ENCODE peak calls at places on chromosomes 3 and 15, in six cellular contexts. L is GM12891, B is SK-N-SH, P is HepG2, J is K562, T is H1. N is an unnamed sample.

GRCh38 chr3:158658889-158659288 is 13.6 kb downstream of the LXN start:
- DNase-seq in J (no peak), T (no peak), L (no peak), P (no peak), B (no peak), N (no peak)

GRCh38 chr3:185313693-185314246 is 49.2 kb upstream of the MAP3K13 start:
- DNase-seq in B (no peak), L (no peak), T (no peak), J (no peak), P (no peak), N (no peak)

GRCh38 chr3:128788268-128788869 is 62.4 kb downstream of the RAB7A start:
- DNase-seq in L (no peak), B (no peak), J (no peak), P (no peak), T (no peak), N (no peak)

GRCh38 chr15:88331291-88331690 is 74.8 kb upstream of the NTRK3 start:
- DNase-seq in J (peak), B (peak), P (peak), L (peak), T (peak), N (peak)

GRCh38 chr3:58242340-58242739 is 4.7 kb downstream of the ABHD6 start:
- DNase-seq in J (no peak), B (no peak), P (no peak), T (no peak), L (no peak), N (no peak)

GRCh38 chr3:74850381-74850780 is 235.9 kb upstream of the CNTN3 start:
- DNase-seq in P (no peak), T (no peak), L (no peak), J (no peak), B (no peak), N (no peak)

GRCh38 chr3:22990291-22991200 is 212.6 kb upstream of the UBE2E2 start:
- DNase-seq in B (no peak), L (no peak), J (no peak), P (no peak), T (no peak), N (no peak)

GRCh38 chr3:72260590-72260914 is 475.6 kb upstream of the PROK2 start:
- DNase-seq in B (no peak), L (no peak), T (no peak), J (no peak), P (no peak), N (no peak)

GRCh38 chr15:65901336-65901735 is 32.0 kb downstream of the RAB11A start:
- DNase-seq in B (no peak), P (no peak), J (peak), L (no peak), T (no peak), N (no peak)

GRCh38 chr15:96076350-96076749 is 254.2 kb upstream of the NR2F2 start:
- DNase-seq in J (no peak), T (no peak), P (no peak), B (no peak), L (no peak), N (no peak)

GRCh38 chr3:3105815-3106214 is 4.4 kb downstream of the IL5RA start:
- DNase-seq in B (no peak), L (no peak), J (no peak), T (no peak), P (no peak), N (no peak)

GRCh38 chr15:101446527-101447167 is 42.9 kb downstream of the PCSK6 start:
- DNase-seq in J (no peak), T (no peak), B (no peak), P (peak), L (no peak), N (no peak)

GRCh38 chr15:89128320-89129122 is 40.3 kb downstream of the ABHD2 start:
- DNase-seq in L (no peak), P (peak), B (no peak), J (no peak), T (no peak), N (no peak)

GRCh38 chr3:9302425-9303181 is 53.2 kb upstream of the SRGAP3 start:
- DNase-seq in B (peak), J (peak), P (peak), L (peak), T (peak), N (peak)

GRCh38 chr15:52112203-52112750 is 298 bp downstream of the BCL2L10 start:
- DNase-seq in P (no peak), J (no peak), T (no peak), B (peak), L (peak), N (peak)

GRCh38 chr3:49013738-49014660 is 4.4 kb downstream of the DALRD3 start:
- DNase-seq in T (peak), B (peak), J (no peak), L (peak), P (peak), N (peak)

GRCh38 chr3:99645277-99646106 is 7.1 kb downstream of the COL8A1 start:
- DNase-seq in P (peak), B (peak), J (peak), L (no peak), T (no peak), N (no peak)

GRCh38 chr3:13504161-13504831 is 24.2 kb downstream of the HDAC11 start:
- DNase-seq in J (no peak), P (no peak), L (no peak), T (no peak), B (no peak), N (no peak)
- TF ChIP-seq TAF1 in J (no peak), P (no peak), L (no peak), T (no peak), B (no peak), N (no peak)

DNA sequence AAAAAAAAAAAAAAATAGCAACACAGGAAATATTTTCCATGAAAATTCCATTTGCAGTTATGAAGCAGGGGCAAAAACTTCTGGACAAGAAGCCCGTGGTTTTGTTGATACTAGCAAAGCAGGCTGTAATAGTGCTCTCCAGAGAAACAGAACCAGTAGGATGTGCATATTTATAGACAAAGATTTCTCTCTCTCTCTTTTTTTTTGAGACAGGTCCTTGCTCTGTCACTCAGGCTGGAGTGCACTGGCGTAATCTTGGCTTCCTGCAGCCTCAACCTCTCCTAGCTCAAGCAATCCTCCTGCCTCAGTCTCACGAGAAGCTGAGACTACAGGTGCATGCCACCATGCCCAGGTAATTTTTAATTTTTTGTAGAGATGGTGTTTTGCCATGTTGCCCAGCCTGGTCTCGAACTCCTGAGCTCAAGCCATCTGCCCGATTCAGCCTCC is 67.1 kb upstream of the CHD2 start:
- DNase-seq in T (no peak), P (no peak), J (no peak), L (no peak), B (no peak), N (no peak)
- TF ChIP-seq TAF1 in T (no peak), P (no peak), J (no peak), L (no peak), B (no peak), N (no peak)

DNA sequence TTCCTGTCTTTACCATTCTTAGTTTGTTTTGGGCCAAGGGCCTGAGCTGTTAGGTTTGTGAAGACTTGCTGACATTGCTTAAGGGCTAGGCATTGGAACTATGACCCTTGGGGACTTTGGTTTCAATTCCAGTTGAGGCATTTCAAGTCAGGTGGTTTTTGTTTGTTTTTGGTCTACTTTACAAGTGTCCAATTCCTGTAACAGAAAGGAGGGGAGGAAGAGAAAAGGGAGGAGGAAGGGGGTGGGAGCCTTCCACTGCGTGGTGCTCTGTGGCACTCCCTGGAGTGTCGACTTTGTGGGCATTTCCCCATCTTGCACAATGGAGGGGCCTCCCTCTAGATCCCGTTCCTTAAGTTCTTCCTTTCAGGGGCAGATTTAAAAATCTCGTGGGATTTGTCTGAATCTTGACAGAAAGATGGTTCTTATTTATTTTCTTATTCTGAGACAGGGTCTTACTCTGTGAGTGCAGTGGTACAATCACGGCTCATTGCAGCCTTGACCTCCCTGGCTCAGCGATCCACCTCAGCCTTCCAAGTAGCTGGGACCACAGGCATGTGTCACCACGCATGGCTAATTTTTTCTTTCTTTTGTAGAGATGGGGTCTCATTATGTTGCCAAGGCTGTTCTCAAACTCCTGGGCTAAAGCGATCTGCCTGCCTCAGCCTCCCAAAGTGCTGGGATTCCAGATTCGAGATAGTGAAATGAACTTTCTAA is 59.5 kb upstream of the RYK start:
- DNase-seq in J (no peak), L (no peak), P (peak), T (no peak), B (no peak), N (no peak)
- TF ChIP-seq TAF1 in J (no peak), L (no peak), P (no peak), T (no peak), B (no peak), N (no peak)

DNA sequence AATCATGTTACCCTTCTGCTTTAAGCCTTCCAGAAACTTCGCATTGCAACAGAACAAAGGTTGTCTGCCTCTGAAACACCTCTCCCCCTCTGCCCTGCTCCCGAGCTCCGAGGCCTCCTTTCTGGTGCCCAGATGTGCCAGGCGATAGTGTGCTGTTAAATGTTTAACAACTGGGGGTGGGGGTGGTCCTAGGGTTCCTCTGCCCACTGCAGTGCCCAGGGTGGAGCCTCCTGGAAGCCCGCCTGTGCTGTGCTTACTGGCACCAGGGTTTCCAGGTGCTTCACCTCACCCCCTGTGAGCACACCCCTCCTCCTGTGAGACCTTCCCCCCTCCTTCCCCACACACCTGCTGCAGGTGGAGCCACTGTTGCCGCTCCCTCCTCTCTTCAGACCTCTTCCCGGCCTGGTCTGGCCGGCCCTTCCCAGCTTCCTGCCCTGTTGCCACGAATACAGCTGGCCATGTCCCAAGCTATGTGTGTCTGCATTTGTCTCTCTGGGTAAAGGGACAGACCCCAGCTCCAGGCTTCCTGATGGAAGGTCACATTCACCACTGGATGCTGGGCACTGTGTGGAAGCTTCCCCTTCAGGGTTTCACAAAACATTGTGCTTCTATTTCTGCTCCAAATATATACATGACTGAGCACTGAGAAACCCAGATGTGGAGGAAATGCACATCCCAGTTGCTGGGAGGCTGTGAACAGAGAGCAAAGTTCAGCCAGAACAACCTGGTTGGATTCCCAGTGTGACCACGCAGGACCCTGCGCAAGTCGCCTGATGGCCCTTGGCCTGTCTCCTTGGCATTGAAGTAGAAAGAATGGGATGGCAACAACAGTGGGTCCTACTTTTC is 37.2 kb downstream of the MGLL start:
- DNase-seq in P (no peak), T (no peak), B (peak), J (no peak), L (no peak), N (no peak)
- TF ChIP-seq TAF1 in P (no peak), T (no peak), B (no peak), J (no peak), L (no peak), N (no peak)

DNA sequence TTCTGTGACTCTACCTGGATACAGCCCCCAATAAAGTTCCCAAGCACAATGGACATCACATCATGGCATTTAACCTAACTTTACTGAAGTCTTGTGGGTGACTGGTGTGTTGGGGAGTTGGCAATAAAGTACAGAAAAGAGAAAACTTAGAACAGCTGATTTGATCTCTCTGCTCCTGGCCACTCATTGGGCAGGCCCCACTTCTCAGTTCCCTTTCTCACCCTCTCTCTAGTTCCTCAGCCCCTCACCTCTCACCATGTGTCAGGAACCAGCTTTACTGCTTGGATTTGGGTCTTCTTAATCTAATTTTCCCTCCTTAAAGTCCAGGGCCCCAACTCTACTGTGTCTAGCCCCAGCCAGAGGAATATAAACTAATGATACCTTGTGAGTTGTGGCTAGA is 713 bp upstream of the MUC13 start:
- DNase-seq in L (peak), P (no peak), B (no peak), T (no peak), J (no peak), N (peak)
- TF ChIP-seq TAF1 in L (no peak), P (no peak), B (no peak), T (no peak), J (no peak), N (no peak)

GRCh38 chr3:10553586-10554235 is 48.3 kb upstream of the ATP2B2 start:
- DNase-seq in B (no peak), J (peak), P (no peak), L (no peak), T (peak), N (no peak)
- TF ChIP-seq TAF1 in B (no peak), J (no peak), P (no peak), L (no peak), T (no peak), N (no peak)

GRCh38 chr3:111978833-111979688 is at the start of gene ABHD10:
- DNase-seq in B (peak), J (peak), L (peak), P (peak), T (peak), N (peak)

GRCh38 chr3:111979689-111980025 is 831 bp downstream of the ABHD10 start:
- DNase-seq in B (no peak), L (no peak), P (no peak), J (no peak), T (no peak), N (no peak)

GRCh38 chr3:111980716-111981456 is 2.1 kb downstream of the ABHD10 start:
- DNase-seq in L (no peak), J (no peak), T (no peak), P (no peak), B (no peak), N (no peak)

GRCh38 chr3:111978493-111978832 is 363 bp upstream of the ABHD10 start:
- DNase-seq in T (no peak), J (no peak), P (no peak), L (no peak), B (no peak), N (no peak)

GRCh38 chr3:111981457-111981763 is 2.6 kb downstream of the ABHD10 start:
- DNase-seq in L (no peak), B (no peak), J (no peak), P (no peak), T (no peak), N (no peak)
- TF ChIP-seq TAF1 in L (no peak), B (no peak), J (no peak), P (no peak), T (no peak), N (no peak)

GRCh38 chr3:55697177-55697865 is 210.2 kb upstream of the WNT5A start:
- DNase-seq in L (no peak), T (no peak), J (no peak), P (no peak), B (no peak), N (no peak)

GRCh38 chr3:55692295-55692957 is 205.3 kb upstream of the WNT5A start:
- DNase-seq in T (no peak), J (no peak), P (no peak), B (peak), L (no peak), N (no peak)

GRCh38 chr3:55690161-55690560 is 203.1 kb upstream of the WNT5A start:
- DNase-seq in P (no peak), T (no peak), J (no peak), B (no peak), L (no peak), N (no peak)

GRCh38 chr3:55690746-55691540 is 203.8 kb upstream of the WNT5A start:
- DNase-seq in B (no peak), T (peak), P (no peak), J (no peak), L (no peak), N (no peak)

GRCh38 chr3:55692958-55693558 is 206.0 kb upstream of the WNT5A start:
- DNase-seq in L (no peak), J (no peak), B (peak), T (no peak), P (no peak), N (no peak)
- TF ChIP-seq TAF1 in L (no peak), J (no peak), B (no peak), T (no peak), P (no peak), N (no peak)

DNA sequence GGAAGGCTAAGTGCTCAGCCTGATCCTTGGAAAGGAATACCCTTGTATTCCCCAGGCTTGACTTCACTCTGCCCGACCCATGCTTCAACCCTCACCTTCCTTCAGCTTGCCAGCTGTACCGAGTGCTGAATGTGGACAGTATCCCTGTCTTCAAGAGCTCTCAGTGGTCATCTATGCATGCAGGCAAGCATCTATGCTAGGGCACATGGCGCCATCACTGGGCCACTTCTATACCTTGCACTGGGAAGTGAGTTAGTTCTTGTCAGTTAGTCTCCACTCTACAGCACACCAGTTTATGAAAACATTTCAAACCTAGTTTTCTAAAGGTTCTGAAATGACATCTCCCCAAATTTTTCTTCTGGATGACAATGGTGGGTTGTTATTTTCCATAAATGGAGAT is 82.0 kb upstream of the MYRIP start:
- DNase-seq in P (no peak), L (no peak), T (no peak), J (no peak), B (no peak), N (no peak)
- TF ChIP-seq TAF1 in P (no peak), L (no peak), T (no peak), J (no peak), B (no peak), N (no peak)

GRCh38 chr3:65672876-65673815 is 365.6 kb downstream of the MAGI1 start:
- DNase-seq in L (peak), T (peak), J (peak), B (peak), P (peak), N (no peak)
- TF ChIP-seq TAF1 in L (no peak), T (no peak), J (no peak), B (no peak), P (no peak), N (no peak)

N was measured in GM12892.